ENCODE peak calls at places on chromosomes 11 and 22, in six cellular contexts. V, H, Q, N, G and E are unnamed samples. For H3K36me3 and H3K27me3, the result is how much of the 10 kb centered on the place peaks cover.

GRCh38 chr11:133386262-133386661 is 146.0 kb downstream of the OPCML start:
- DNase-seq in V (no peak), H (no peak), Q (no peak), N (no peak), G (no peak), E (no peak)

GRCh38 chr11:48154162-48154561 is 62.4 kb upstream of the OR4B1 start:
- DNase-seq in V (peak), H (no peak), Q (no peak), N (no peak), G (no peak), E (no peak)

GRCh38 chr11:10758959-10759358 is 7.9 kb downstream of the CTR9 start:
- DNase-seq in V (no peak), H (no peak), Q (no peak), N (no peak), G (no peak), E (no peak)

GRCh38 chr22:49962012-49962750 is 1.6 kb downstream of the PIM3 start:
- DNase-seq in V (peak), H (peak), Q (peak), N (peak), G (peak), E (peak)

GRCh38 chr11:121889931-121890330 is 226.1 kb downstream of the BLID start:
- DNase-seq in V (peak), H (no peak), Q (no peak), N (no peak), G (no peak), E (no peak)

GRCh38 chr11:117837791-117838190 is 13.2 kb upstream of the FXYD2 start:
- DNase-seq in V (no peak), H (no peak), Q (peak), N (peak), G (no peak), E (no peak)

GRCh38 chr11:61657566-61657965 is 22.6 kb upstream of the DAGLA start:
- DNase-seq in V (no peak), H (peak), Q (no peak), N (no peak), G (no peak), E (no peak)

GRCh38 chr11:120211522-120212258 is 858 bp downstream of the OAF start:
- DNase-seq in V (no peak), H (no peak), Q (no peak), N (no peak), G (no peak), E (no peak)

GRCh38 chr22:46006379-46007002 is 29.5 kb upstream of the WNT7B start:
- DNase-seq in V (peak), H (peak), Q (peak), N (peak), G (peak), E (peak)

GRCh38 chr11:27611946-27612455 is 88.3 kb downstream of the BDNF start:
- DNase-seq in V (peak), H (no peak), Q (no peak), N (no peak), G (no peak), E (no peak)

GRCh38 chr22:43901976-43902643 is 10.3 kb upstream of the PNPLA5 start:
- DNase-seq in V (peak), H (no peak), Q (no peak), N (no peak), G (no peak), E (no peak)

GRCh38 chr11:84022221-84022620 is 736.1 kb upstream of the CCDC90B start:
- DNase-seq in V (no peak), H (no peak), Q (no peak), N (no peak), G (no peak), E (peak)

GRCh38 chr11:8327761-8328192 is 64.1 kb upstream of the LMO1 start:
- DNase-seq in V (no peak), H (no peak), Q (no peak), N (no peak), G (no peak), E (no peak)

GRCh38 chr22:45832959-45833580 is 143.9 kb downstream of the WNT7B start:
- DNase-seq in V (no peak), H (no peak), Q (no peak), N (no peak), G (no peak), E (no peak)

GRCh38 chr11:86990520-86990919 is 35.3 kb upstream of the FZD4 start:
- DNase-seq in V (peak), H (peak), Q (no peak), N (no peak), G (no peak), E (peak)

GRCh38 chr22:46163498-46163897 is 13.2 kb downstream of the PPARA start:
- DNase-seq in V (no peak), H (no peak), Q (no peak), N (no peak), G (no peak), E (no peak)

GRCh38 chr11:70883973-70884688 is 368.2 kb downstream of the SHANK2 start:
- DNase-seq in V (no peak), H (no peak), Q (no peak), N (no peak), G (no peak), E (no peak)

DNA sequence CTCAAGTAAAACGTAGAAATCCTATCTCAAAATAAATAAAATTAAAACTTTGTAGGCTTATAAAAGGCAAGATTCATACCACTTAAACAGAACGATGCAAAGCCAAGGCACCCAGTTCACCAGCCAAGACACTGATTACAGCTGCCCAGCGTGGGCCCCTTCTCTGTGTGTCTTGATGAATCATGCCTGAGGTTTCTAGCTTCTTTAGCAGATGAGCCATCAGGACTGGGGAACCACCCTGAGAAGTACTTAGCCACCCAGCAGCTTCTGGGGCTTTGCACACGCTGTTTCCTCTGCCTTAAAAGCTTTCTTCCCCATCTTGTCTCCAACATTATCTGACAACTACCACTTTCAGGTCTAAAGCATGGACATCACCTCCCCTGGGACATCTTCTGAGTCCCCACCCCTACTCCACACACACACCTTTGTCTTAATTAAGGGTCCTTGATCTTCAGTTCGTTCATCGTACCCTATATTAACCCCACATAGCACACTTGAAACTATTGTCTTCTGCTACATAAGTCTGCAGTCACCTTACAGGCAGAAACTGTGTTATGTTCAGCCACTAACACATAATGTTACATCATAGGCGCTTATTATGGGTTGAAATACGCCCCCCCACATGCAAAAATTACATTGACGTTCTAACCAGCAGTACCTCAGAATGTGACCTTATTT is 8.7 kb upstream of the LAYN start:
- DNase-seq in V (peak), H (no peak), Q (no peak), N (no peak), G (no peak), E (no peak)
- H3K4me3 ChIP-seq in V (no peak), H (no peak), Q (no peak), N (no peak), G (no peak), E (no peak)

DNA sequence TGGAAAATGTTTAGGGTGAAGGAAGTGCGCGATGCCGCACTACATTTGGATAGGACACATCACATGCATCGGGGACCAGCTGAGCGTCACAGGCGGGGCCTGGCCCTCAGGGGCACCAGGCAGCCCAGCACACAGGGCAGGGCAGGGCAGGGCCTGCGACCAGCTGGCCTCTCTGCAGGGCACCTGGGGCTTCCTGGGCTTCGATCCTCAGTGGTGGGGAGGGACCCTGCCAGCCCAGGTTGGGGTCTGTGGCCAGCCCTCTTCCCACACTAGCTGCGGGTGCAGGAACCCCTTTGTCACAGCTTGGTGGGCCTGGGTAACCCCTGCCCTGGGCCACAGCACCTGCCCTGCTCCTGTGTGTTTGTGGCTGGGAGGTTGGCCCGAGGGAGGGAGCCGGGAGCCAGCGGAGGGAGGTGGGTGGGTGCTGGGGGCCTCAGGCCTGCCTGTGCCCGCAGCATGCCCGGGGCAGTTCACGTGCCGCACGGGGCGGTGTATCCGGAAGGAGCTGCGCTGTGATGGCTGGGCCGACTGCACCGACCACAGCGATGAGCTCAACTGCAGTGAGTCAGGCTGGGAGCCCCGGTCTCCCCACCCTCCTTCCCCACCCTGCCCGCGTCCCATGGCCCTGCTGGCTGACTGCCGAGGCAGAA is 37.9 kb downstream of the ST14 start:
- DNase-seq in V (no peak), H (no peak), Q (no peak), N (no peak), G (no peak), E (no peak)
- H3K36me3 ChIP-seq in V (under half), H (under half), Q (under half), N (under half), G (under half), E (under half)

DNA sequence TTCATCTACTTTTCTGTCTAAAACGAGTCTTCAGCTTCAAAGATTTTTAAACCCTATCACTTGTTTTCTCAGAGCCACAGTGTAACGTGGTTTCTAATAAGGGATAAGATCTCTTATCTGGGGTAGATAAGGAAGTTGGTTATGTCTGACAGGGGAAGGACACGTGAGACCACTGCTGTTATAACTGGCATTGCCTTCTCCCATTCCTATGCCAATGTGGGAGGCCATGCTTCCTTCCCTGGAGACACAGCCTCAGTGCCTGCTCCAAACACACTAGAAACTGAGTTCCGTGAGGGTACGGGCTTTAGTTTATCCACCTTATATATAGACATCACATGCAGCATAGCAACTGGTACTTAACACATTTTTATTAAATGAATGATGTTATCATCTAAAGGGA is 39.4 kb downstream of the LARGE2 start:
- DNase-seq in V (no peak), H (no peak), Q (no peak), N (no peak), G (no peak), E (no peak)
- H3K27me3 ChIP-seq in V (under half), H (under half), Q (under half), N (under half), G (under half), E (under half)

GRCh38 chr11:2446590-2447252 is 1.9 kb downstream of the KCNQ1 start:
- DNase-seq in V (no peak), H (no peak), Q (no peak), N (peak), G (no peak), E (no peak)
- H3K4me3 ChIP-seq in V (no peak), H (no peak), Q (no peak), N (peak), G (peak), E (no peak)

GRCh38 chr22:40431021-40431420 is 60.6 kb downstream of the SGSM3 start:
- DNase-seq in V (no peak), H (no peak), Q (no peak), N (no peak), G (no peak), E (no peak)
- H3K36me3 ChIP-seq in V (under half), H (half or more), Q (under half), N (under half), G (under half), E (under half)

DNA sequence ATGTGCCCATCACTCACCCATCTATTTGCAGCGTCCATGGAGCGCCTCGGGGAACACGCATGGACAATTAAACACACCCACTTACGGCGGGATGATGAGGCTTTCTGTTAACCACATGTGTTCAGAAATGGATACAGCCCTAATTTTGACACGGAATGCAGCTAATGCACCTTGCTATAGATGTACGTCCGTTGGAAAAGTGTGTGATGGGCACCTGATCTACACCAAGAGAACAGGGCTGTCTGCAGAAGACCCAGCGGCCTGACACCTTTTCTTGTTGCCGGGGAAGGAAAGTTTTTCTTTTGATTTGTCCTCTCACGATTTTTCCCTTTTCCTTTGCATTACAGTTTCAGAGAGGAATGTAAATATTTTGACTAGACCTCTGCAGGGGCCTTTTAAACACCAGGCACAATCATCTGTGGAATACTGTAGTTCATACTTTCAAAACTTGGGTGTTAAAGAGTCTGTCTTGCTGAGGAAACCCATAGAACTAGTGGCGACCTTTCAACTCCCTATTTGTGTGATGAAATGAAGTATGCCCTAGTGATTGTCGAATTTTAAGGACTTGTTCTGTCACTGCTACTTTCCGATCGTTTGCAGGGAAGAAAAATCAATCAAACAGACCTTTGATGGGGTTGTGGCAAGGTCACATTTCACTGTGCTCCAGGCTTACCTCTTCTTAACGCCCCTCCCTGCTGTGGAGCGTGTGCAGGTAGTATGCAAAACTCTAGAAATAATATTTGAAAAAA is 16.5 kb upstream of the PAX6 start:
- DNase-seq in V (peak), H (no peak), Q (no peak), N (no peak), G (no peak), E (peak)
- H3K27me3 ChIP-seq in V (half or more), H (half or more), Q (half or more), N (under half), G (half or more), E (half or more)

GRCh38 chr22:25403752-25404471 is 160.6 kb upstream of the GRK3 start:
- DNase-seq in V (peak), H (peak), Q (no peak), N (no peak), G (no peak), E (peak)

GRCh38 chr22:25404556-25404922 is 159.9 kb upstream of the GRK3 start:
- DNase-seq in V (no peak), H (peak), Q (no peak), N (no peak), G (peak), E (no peak)

GRCh38 chr22:25402160-25402500 is 162.3 kb upstream of the GRK3 start:
- DNase-seq in V (no peak), H (no peak), Q (no peak), N (no peak), G (no peak), E (no peak)

GRCh38 chr22:25402501-25403283 is 161.8 kb upstream of the GRK3 start:
- DNase-seq in V (peak), H (peak), Q (peak), N (no peak), G (no peak), E (peak)

DNA sequence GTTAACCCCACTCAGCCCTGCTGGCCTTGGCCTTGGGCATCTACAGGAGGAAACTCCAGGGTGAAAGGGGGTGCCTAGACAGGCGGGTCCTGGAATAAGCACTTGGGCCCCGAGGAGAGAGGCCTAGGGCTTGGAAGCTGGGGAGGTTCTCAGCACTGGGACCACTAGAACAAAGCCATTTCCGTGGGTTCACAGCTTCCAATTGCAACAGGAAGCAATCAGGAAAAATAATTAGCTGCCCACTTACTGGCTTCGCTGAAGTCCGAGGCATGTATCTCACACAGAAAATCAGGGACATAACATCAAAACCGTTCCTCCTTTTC is 161.2 kb upstream of the GRK3 start:
- DNase-seq in V (peak), H (no peak), Q (no peak), N (no peak), G (no peak), E (no peak)
- H3K4me3 ChIP-seq in V (peak), H (peak), Q (peak), N (peak), G (peak), E (no peak)